ENCODE peak calls at places on chromosomes 6 and 20, in ten cellular contexts. Z is effector memory CD4-positive, alpha-beta T cell; V is HCT116; W is H9; L is IMR-90; C is astrocyte; F is Peyer's patch; G is neural progenitor cell; M is A549; I is PC-3. T is an unnamed sample.

GRCh38 chr20:53216856-53217576 is 244.9 kb downstream of the TSHZ2 start:
- DNase-seq in Z (peak), V (peak), W (peak), L (no peak), C (peak), F (peak), G (peak), M (peak), I (peak), T (no peak)

GRCh38 chr6:157453131-157453530 is 72.1 kb downstream of the ZDHHC14 start:
- DNase-seq in Z (no peak), V (no peak), W (no peak), L (no peak), C (no peak), F (no peak), G (no peak), M (no peak), I (no peak), T (no peak)

GRCh38 chr6:70601014-70601413 is 34.3 kb downstream of the SDHAF4 start:
- DNase-seq in Z (no peak), V (no peak), W (no peak), L (no peak), C (no peak), F (no peak), G (peak), M (no peak), I (no peak), T (no peak)

GRCh38 chr6:17867880-17868279 is 119.6 kb downstream of the KIF13A start:
- DNase-seq in Z (no peak), V (no peak), W (no peak), L (peak), C (peak), F (no peak), G (no peak), M (no peak), I (peak), T (no peak)

GRCh38 chr6:92715991-92716390 is 703.4 kb downstream of the EPHA7 start:
- DNase-seq in Z (no peak), V (no peak), W (no peak), L (peak), C (peak), F (no peak), G (no peak), M (no peak), I (peak), T (no peak)

GRCh38 chr20:41359541-41360011 is 7.0 kb downstream of the EMILIN3 start:
- DNase-seq in Z (no peak), V (no peak), W (no peak), L (no peak), C (no peak), F (no peak), G (no peak), M (no peak), I (no peak), T (no peak)

GRCh38 chr20:57936636-57937310 is 227.0 kb upstream of the PMEPA1 start:
- DNase-seq in Z (no peak), V (no peak), W (no peak), L (no peak), C (no peak), F (no peak), G (no peak), M (no peak), I (no peak), T (no peak)

GRCh38 chr6:110874880-110875547 is 429 bp downstream of the AMD1 start:
- DNase-seq in Z (peak), V (no peak), W (no peak), L (no peak), C (no peak), F (peak), G (peak), M (no peak), I (no peak), T (no peak)

GRCh38 chr6:52588710-52589091 is 11.8 kb upstream of the TRAM2 start:
- DNase-seq in Z (no peak), V (no peak), W (no peak), L (no peak), C (no peak), F (no peak), G (no peak), M (no peak), I (no peak), T (no peak)

GRCh38 chr20:21251278-21251677 is 51.9 kb upstream of the XRN2 start:
- DNase-seq in Z (no peak), V (no peak), W (no peak), L (no peak), C (peak), F (no peak), G (no peak), M (no peak), I (peak), T (peak)

GRCh38 chr20:56005389-56005715 is at the start of gene CBLN4:
- DNase-seq in Z (no peak), V (no peak), W (no peak), L (no peak), C (no peak), F (no peak), G (no peak), M (no peak), I (no peak), T (no peak)

GRCh38 chr6:124433369-124434064 is 528.7 kb upstream of the RNF217 start:
- DNase-seq in Z (no peak), V (no peak), W (no peak), L (no peak), C (peak), F (no peak), G (no peak), M (no peak), I (no peak), T (no peak)

GRCh38 chr20:12984069-12984765 is 24.6 kb upstream of the SPTLC3 start:
- DNase-seq in Z (no peak), V (no peak), W (no peak), L (no peak), C (peak), F (no peak), G (no peak), M (no peak), I (peak), T (no peak)

GRCh38 chr20:15930324-15931305 is 642.6 kb downstream of the KIF16B start:
- DNase-seq in Z (no peak), V (no peak), W (no peak), L (peak), C (no peak), F (no peak), G (peak), M (peak), I (peak), T (no peak)

GRCh38 chr20:8414611-8415274 is 282.7 kb downstream of the PLCB1 start:
- DNase-seq in Z (no peak), V (peak), W (no peak), L (peak), C (peak), F (no peak), G (no peak), M (no peak), I (peak), T (peak)

GRCh38 chr20:43188234-43188653 is 1.5 kb downstream of the PTPRT start:
- DNase-seq in Z (no peak), V (no peak), W (no peak), L (no peak), C (no peak), F (no peak), G (peak), M (no peak), I (no peak), T (no peak)

GRCh38 chr6:157891544-157892362 is 68.7 kb downstream of the SNX9 start:
- DNase-seq in Z (no peak), V (no peak), W (no peak), L (no peak), C (peak), F (no peak), G (no peak), M (no peak), I (no peak), T (no peak)

GRCh38 chr6:142790257-142790656 is 154.7 kb downstream of the HIVEP2 start:
- DNase-seq in Z (no peak), V (no peak), W (no peak), L (no peak), C (no peak), F (no peak), G (no peak), M (no peak), I (no peak), T (no peak)

GRCh38 chr20:461254-462198 is 807 bp downstream of the TBC1D20 start:
- DNase-seq in Z (no peak), V (no peak), W (peak), L (peak), C (peak), F (no peak), G (peak), M (peak), I (peak), T (no peak)

GRCh38 chr6:63573140-63573898 is 1.0 kb downstream of the LOC128125822 start:
- DNase-seq in Z (peak), V (peak), W (peak), L (peak), C (peak), F (peak), G (peak), M (no peak), I (peak), T (peak)

GRCh38 chr20:24772667-24773066 is 176.4 kb upstream of the CST7 start:
- DNase-seq in Z (no peak), V (no peak), W (no peak), L (no peak), C (no peak), F (no peak), G (no peak), M (no peak), I (no peak), T (no peak)

GRCh38 chr6:85449388-85449817 is 480 bp upstream of the NT5E start:
- DNase-seq in Z (no peak), V (no peak), W (peak), L (peak), C (peak), F (no peak), G (peak), M (peak), I (no peak), T (no peak)

GRCh38 chr20:59177266-59178250 is 13.9 kb downstream of the ZNF831 start:
- DNase-seq in Z (no peak), V (no peak), W (no peak), L (no peak), C (no peak), F (no peak), G (no peak), M (no peak), I (no peak), T (no peak)

GRCh38 chr20:63966172-63966943 is 3.4 kb downstream of the ZNF512B start:
- DNase-seq in Z (no peak), V (no peak), W (no peak), L (no peak), C (no peak), F (peak), G (no peak), M (no peak), I (no peak), T (no peak)

GRCh38 chr6:14770572-14770971 is 475.3 kb upstream of the JARID2 start:
- DNase-seq in Z (no peak), V (no peak), W (no peak), L (peak), C (peak), F (no peak), G (no peak), M (no peak), I (no peak), T (no peak)

GRCh38 chr20:14510341-14510740 is 172.9 kb upstream of the FLRT3 start:
- DNase-seq in Z (no peak), V (no peak), W (no peak), L (no peak), C (no peak), F (no peak), G (no peak), M (no peak), I (no peak), T (no peak)

GRCh38 chr20:35462351-35462750 is 7.0 kb downstream of the CEP250 start:
- DNase-seq in Z (no peak), V (no peak), W (no peak), L (no peak), C (no peak), F (no peak), G (no peak), M (no peak), I (no peak), T (no peak)

GRCh38 chr6:116801971-116802370 is 26.9 kb downstream of the GPRC6A start:
- DNase-seq in Z (no peak), V (no peak), W (no peak), L (no peak), C (no peak), F (no peak), G (no peak), M (no peak), I (no peak), T (no peak)

GRCh38 chr20:53068241-53068640 is 96.1 kb downstream of the TSHZ2 start:
- DNase-seq in Z (no peak), V (no peak), W (no peak), L (no peak), C (no peak), F (no peak), G (no peak), M (no peak), I (no peak), T (no peak)

GRCh38 chr6:63963756-63964315 is 328.2 kb downstream of the PHF3 start:
- DNase-seq in Z (no peak), V (no peak), W (no peak), L (no peak), C (no peak), F (no peak), G (no peak), M (no peak), I (peak), T (no peak)

GRCh38 chr6:6975395-6976111 is 132.2 kb upstream of the RREB1 start:
- DNase-seq in Z (no peak), V (no peak), W (no peak), L (no peak), C (no peak), F (no peak), G (no peak), M (no peak), I (no peak), T (no peak)

GRCh38 chr20:11362450-11362849 is 555.2 kb upstream of the BTBD3 start:
- DNase-seq in Z (no peak), V (no peak), W (no peak), L (no peak), C (no peak), F (no peak), G (no peak), M (no peak), I (no peak), T (no peak)

GRCh38 chr6:166866839-166867637 is 89.3 kb downstream of the RNASET2 start:
- DNase-seq in Z (no peak), V (no peak), W (no peak), L (no peak), C (no peak), F (no peak), G (no peak), M (no peak), I (no peak), T (no peak)

GRCh38 chr6:113842165-113842564 is 15.0 kb upstream of the MARCKS start:
- DNase-seq in Z (no peak), V (no peak), W (no peak), L (peak), C (peak), F (no peak), G (no peak), M (no peak), I (no peak), T (no peak)

GRCh38 chr6:99178168-99178567 is 171.3 kb downstream of the FAXC start:
- DNase-seq in Z (no peak), V (peak), W (no peak), L (no peak), C (no peak), F (no peak), G (no peak), M (no peak), I (peak), T (peak)

GRCh38 chr6:44671333-44671732 is 283.8 kb downstream of the CDC5L start:
- DNase-seq in Z (no peak), V (no peak), W (no peak), L (no peak), C (no peak), F (no peak), G (no peak), M (no peak), I (no peak), T (no peak)

GRCh38 chr6:44672086-44672485 is 284.6 kb downstream of the CDC5L start:
- DNase-seq in Z (no peak), V (no peak), W (no peak), L (no peak), C (no peak), F (no peak), G (no peak), M (no peak), I (no peak), T (no peak)

GRCh38 chr6:44674226-44675155 is 287.0 kb downstream of the CDC5L start:
- DNase-seq in Z (no peak), V (peak), W (peak), L (no peak), C (no peak), F (no peak), G (no peak), M (no peak), I (peak), T (peak)

GRCh38 chr6:44675449-44675848 is 287.9 kb downstream of the CDC5L start:
- DNase-seq in Z (no peak), V (no peak), W (no peak), L (no peak), C (no peak), F (no peak), G (no peak), M (no peak), I (peak), T (peak)

GRCh38 chr6:44672838-44673237 is 285.3 kb downstream of the CDC5L start:
- DNase-seq in Z (no peak), V (no peak), W (peak), L (no peak), C (no peak), F (no peak), G (no peak), M (no peak), I (peak), T (peak)
- H3K27ac ChIP-seq in Z (no peak), V (no peak), W (no peak), L (no peak), C (no peak), F (no peak), G (no peak), M (no peak), I (peak), T (peak)

DNA sequence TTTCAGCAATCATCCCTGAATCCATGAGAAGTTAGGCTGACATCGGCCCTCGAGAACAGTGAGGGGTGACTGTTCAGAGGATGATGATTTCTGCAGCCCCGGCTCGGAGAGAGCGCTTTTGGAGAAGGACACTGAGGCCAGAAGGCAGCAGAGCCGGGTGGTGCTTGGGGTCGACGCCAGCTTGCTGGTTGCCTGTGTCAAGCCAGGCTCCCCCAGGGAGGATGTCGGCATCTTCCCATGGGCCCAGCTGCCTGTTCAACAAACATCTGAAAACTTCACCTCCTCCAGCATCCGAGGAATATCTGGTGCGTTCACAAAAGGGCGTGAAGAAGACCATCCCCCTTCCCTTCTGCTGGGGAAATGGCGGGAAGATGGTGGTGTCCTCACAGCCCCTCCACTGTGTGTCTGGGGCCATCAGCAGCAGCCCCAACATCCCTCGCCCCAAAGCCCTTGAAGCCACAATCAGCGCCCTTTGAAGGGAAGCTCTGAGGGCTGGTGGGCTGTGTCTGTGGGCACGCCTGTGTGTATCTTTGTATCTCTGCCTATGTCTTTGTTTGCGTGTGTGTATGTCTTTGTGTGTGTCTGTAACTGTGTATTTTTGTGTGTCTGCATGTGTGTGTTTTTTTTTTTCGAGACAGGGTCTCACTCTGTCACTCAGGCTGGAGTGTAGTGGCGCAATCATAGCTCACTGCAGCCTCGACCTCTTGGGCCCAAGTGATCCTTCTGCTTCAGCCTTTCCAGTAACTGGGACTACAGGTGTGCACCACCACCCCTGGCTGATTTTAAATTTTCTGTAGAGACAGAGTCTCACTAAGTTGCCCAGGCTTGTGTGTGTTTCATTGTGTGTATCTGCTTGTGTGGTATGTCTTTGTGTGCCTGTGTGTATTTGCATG is 97.9 kb downstream of the SULF2 start:
- DNase-seq in Z (no peak), V (no peak), W (no peak), L (no peak), C (no peak), F (no peak), G (no peak), M (no peak), I (no peak), T (no peak)
- H3K27ac ChIP-seq in Z (no peak), V (no peak), W (no peak), L (no peak), C (peak), F (no peak), G (no peak), M (peak), I (no peak), T (no peak)

GRCh38 chr6:36546958-36547645 is at the start of gene STK38:
- DNase-seq in Z (peak), V (peak), W (peak), L (peak), C (peak), F (peak), G (peak), M (peak), I (peak), T (peak)

GRCh38 chr6:36542041-36542440 is 5.2 kb downstream of the STK38 start:
- DNase-seq in Z (no peak), V (no peak), W (no peak), L (peak), C (no peak), F (no peak), G (no peak), M (no peak), I (peak), T (no peak)

GRCh38 chr6:36545767-36546663 is 1.3 kb downstream of the STK38 start:
- DNase-seq in Z (no peak), V (no peak), W (no peak), L (peak), C (no peak), F (no peak), G (peak), M (no peak), I (peak), T (no peak)

GRCh38 chr6:36546664-36546957 is 668 bp downstream of the STK38 start:
- DNase-seq in Z (no peak), V (no peak), W (no peak), L (no peak), C (no peak), F (no peak), G (no peak), M (no peak), I (no peak), T (no peak)

DNA sequence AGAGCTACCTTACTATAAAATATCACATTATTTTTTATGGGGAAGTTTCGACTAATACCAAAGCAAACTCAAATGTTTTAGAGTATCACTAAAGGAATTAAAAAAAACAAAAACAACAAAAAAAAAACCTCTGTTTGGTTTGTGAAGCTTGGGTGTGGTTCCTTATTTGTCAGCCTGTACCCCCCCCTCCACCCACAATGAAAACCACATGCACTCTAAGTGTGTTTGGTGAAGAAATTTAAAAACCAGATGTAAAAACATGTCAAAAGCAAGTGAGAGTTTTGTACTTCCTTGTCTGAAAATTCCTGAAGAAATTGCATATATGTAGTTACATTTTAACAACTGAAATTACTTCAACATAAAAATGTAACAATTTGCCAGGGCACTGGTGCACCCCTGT is 3.1 kb downstream of the STK38 start:
- DNase-seq in Z (peak), V (no peak), W (no peak), L (no peak), C (no peak), F (no peak), G (no peak), M (no peak), I (peak), T (no peak)
- H3K27ac ChIP-seq in Z (peak), V (no peak), W (no peak), L (no peak), C (no peak), F (peak), G (no peak), M (no peak), I (no peak), T (no peak)

DNA sequence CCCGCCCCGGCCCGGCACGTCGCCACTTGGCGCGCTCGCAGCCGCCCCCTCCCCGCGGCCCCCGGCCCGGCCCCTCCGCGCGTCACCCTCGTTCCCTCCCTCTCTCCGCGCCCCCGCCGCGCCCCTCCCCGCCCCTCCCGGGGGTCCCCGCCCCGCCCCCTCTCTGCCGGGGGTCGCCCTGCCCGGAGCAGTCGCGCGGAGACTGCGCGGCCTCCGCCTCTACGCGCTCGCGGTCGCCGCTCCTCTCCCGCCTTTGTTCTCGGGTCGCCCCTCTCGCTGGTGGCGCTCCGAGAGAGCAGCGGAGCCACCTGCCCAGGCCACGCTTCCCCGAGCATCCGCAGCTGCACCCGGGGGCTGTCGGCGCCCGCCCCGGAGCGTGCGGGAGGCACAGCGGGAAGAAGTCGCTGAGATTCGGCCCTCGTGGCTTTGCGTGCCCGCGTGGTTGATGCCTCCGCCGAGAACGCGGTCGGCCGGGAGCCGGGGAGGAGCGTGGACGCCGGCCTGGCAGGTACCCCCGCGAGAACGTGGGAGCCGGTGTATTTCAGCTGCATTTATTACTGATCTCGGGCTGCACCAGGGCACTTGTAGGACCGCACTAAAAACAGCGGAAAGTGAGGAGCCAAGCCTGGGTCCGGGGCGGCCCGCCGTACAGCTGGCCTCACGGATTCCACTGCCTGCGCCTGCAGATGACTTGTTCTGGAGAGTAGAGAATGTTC is 412 bp upstream of the PHF10 start:
- DNase-seq in Z (peak), V (no peak), W (peak), L (peak), C (no peak), F (peak), G (no peak), M (no peak), I (peak), T (no peak)
- H3K27ac ChIP-seq in Z (peak), V (peak), W (no peak), L (peak), C (peak), F (peak), G (peak), M (peak), I (peak), T (peak)

T was measured in epithelial cell of prostate.